ENCODE peak calls at places on chromosomes 4 and X, in seven cellular contexts. W is activated T-helper 2 cell treated with anti-CD3 and anti-CD28 coated beads, Interferon-gamma antibody, Interleukin-2, Interleukin-4, amounts not matched to agents 10 μg/mL and 5 μg/mL and 100 μg/mL, durations not matched to agents 14 hours and 24 hours and 36 hours; G is stimulated activated naive CD8-positive, alpha-beta T cell treated with anti-CD3 and anti-CD28 coated beads, Interleukin-15, Interleukin-2, amounts not matched to agents 100 U/mL and 50 U/mL, for 24 hours; I is coronary artery; J is Calu3; H is heart right ventricle; Z is mucosa of gallbladder. T is an unnamed sample.

GRCh38 chr4:81466841-81467671 is 4.7 kb downstream of the RASGEF1B start:
- DNase-seq in Z (peak), H (no peak), J (peak), W (peak), G (peak), I (no peak), T (peak)

GRCh38 chr4:85703098-85703497 is 228.1 kb downstream of the ARHGAP24 start:
- DNase-seq in W (no peak), H (no peak), I (no peak), G (no peak), J (no peak), Z (no peak), T (no peak)

GRCh38 chr4:6343950-6344408 is 74.3 kb downstream of the WFS1 start:
- DNase-seq in G (no peak), Z (peak), W (no peak), H (no peak), J (peak), I (no peak), T (peak)

GRCh38 chr4:105092356-105092755 is 54.3 kb upstream of the TET2 start:
- DNase-seq in I (no peak), J (no peak), Z (no peak), G (no peak), W (no peak), H (no peak), T (no peak)

GRCh38 chr4:26360273-26360672 is 39.5 kb downstream of the RBPJ start:
- DNase-seq in G (no peak), Z (no peak), J (no peak), H (no peak), W (no peak), I (no peak), T (no peak)

GRCh38 chrX:65821721-65822496 is 154.5 kb downstream of the MSN start:
- DNase-seq in J (peak), I (no peak), G (peak), H (peak), Z (no peak), W (peak), T (no peak)

GRCh38 chr4:8356856-8357255 is 83.7 kb downstream of the ACOX3 start:
- DNase-seq in W (no peak), H (no peak), Z (no peak), I (peak), G (no peak), J (no peak), T (no peak)

GRCh38 chr4:98996056-98996941 is 778 bp downstream of the METAP1 start:
- DNase-seq in H (no peak), I (no peak), G (peak), W (no peak), Z (no peak), J (peak), T (no peak)

GRCh38 chrX:10022580-10023245 is 55.6 kb downstream of the CLDN34 start:
- DNase-seq in Z (peak), J (no peak), H (peak), W (no peak), I (no peak), G (no peak), T (no peak)

T was measured in HuH-7.